ENCODE peak calls at places on chromosomes 7 and 10, in eight cellular contexts. A, R, B, F, K, W, C and J are unnamed samples.

GRCh38 chr10:17703706-17704105 is 48.3 kb upstream of the TMEM236 start:
- DNase-seq in A (no peak), R (no peak), B (no peak), F (no peak), K (no peak), W (no peak), C (no peak), J (no peak)

GRCh38 chr7:74020396-74020795 is 7.6 kb upstream of the ELN start:
- DNase-seq in A (no peak), R (no peak), B (no peak), F (peak; percentile 41), K (no peak), W (no peak), C (no peak), J (no peak)

GRCh38 chr7:149886018-149886416 is 12.2 kb downstream of the ATP6V0E2 start:
- DNase-seq in A (no peak), R (no peak), B (no peak), F (no peak), K (no peak), W (no peak), C (no peak), J (no peak)

GRCh38 chr7:52842192-52842900 is 193.1 kb upstream of the POM121L12 start:
- DNase-seq in A (no peak), R (no peak), B (no peak), F (no peak), K (no peak), W (no peak), C (no peak), J (no peak)

GRCh38 chr7:139737221-139738100 is 40.3 kb downstream of the HIPK2 start:
- DNase-seq in A (no peak), R (no peak), B (no peak), F (no peak), K (no peak), W (no peak), C (no peak), J (no peak)

GRCh38 chr7:97004931-97005763 is at the start of gene DLX6:
- DNase-seq in A (no peak), R (no peak), B (no peak), F (no peak), K (peak; percentile 77), W (no peak), C (no peak), J (no peak)

GRCh38 chr10:75226656-75227055 is 9.1 kb downstream of the COMTD1 start:
- DNase-seq in A (no peak), R (no peak), B (no peak), F (no peak), K (no peak), W (no peak), C (no peak), J (no peak)

GRCh38 chr10:114879541-114880158 is 58.1 kb downstream of the FHIP2A start:
- DNase-seq in A (peak; percentile 14), R (peak; percentile 34), B (peak; percentile 19), F (peak; percentile 22), K (no peak), W (peak; percentile 53), C (no peak), J (no peak)

GRCh38 chr10:106571216-106571954 is 593.1 kb downstream of the SORCS1 start:
- DNase-seq in A (peak; percentile 13), R (no peak), B (no peak), F (peak; percentile 65), K (no peak), W (no peak), C (no peak), J (no peak)
- TF ChIP-seq CTCF in A (peak; percentile 19), R (peak; percentile 45), B (peak; percentile 47), F (peak; percentile 88), K (peak; percentile 22), W (peak; percentile 37), C (peak; percentile 61), J (no peak)

GRCh38 chr10:35613597-35614226 is 8.6 kb downstream of the GJD4 start:
- DNase-seq in A (no peak), R (no peak), B (no peak), F (peak; percentile 11), K (no peak), W (no peak), C (no peak), J (no peak)

GRCh38 chr10:35612385-35613106 is 7.4 kb downstream of the GJD4 start:
- DNase-seq in A (no peak), R (no peak), B (no peak), F (no peak), K (no peak), W (no peak), C (no peak), J (no peak)

GRCh38 chr10:35614312-35614711 is 9.2 kb downstream of the GJD4 start:
- DNase-seq in A (no peak), R (no peak), B (no peak), F (no peak), K (no peak), W (no peak), C (no peak), J (no peak)

GRCh38 chr10:35613107-35613440 is 7.9 kb downstream of the GJD4 start:
- DNase-seq in A (no peak), R (no peak), B (no peak), F (no peak), K (no peak), W (no peak), C (no peak), J (no peak)

GRCh38 chr10:35611750-35612149 is 6.6 kb downstream of the GJD4 start:
- DNase-seq in A (no peak), R (no peak), B (no peak), F (no peak), K (no peak), W (no peak), C (no peak), J (no peak)
- TF ChIP-seq CTCF in A (no peak), R (no peak), B (no peak), F (peak; percentile 21), K (no peak), W (no peak), C (peak; percentile 22), J (no peak)

DNA sequence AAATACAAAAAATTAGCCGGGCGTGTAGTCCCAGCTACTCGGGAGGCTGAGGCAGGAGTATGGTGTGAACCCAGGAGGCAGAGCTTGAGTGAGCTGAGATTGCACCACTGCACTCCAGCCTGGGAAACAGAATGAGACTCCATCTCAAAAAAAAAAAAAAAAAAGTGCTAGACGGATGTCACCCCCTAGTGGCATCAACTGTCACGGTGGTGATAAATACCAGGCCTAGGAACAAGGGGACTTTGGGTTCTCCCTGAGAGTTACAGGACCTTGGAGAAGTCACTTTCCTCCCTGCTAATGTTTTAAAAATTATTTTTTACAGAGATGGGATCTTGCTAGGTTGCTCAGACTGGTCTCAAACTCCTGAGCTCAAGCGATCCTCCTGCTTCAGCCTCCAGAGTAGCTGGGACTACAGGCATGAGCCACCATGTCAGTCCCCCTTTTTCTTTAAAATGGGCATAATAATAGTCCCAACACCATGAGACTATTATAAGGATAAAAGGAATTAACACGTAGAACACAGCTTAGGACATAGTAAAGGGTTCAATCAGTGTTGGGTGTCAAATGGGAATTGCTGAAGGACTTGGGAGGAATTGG is 2.6 kb upstream of the TMEM130 start:
- DNase-seq in A (no peak), R (no peak), B (no peak), F (peak; percentile 16), K (no peak), W (no peak), C (no peak), J (no peak)
- TF ChIP-seq CTCF in A (no peak), R (no peak), B (peak; percentile 33), F (peak; percentile 75), K (no peak), W (peak; percentile 24), C (peak; percentile 36), J (peak; percentile 19)

GRCh38 chr7:134646425-134647305 is at the start of gene BPGM:
- DNase-seq in A (peak; percentile 99), R (peak; percentile 99), B (peak; percentile 93), F (peak; percentile 100), K (peak; percentile 95), W (peak; percentile 95), C (peak; percentile 100), J (peak; percentile 94)
- TF ChIP-seq CTCF in A (peak; percentile 27), R (no peak), B (peak; percentile 19), F (no peak), K (no peak), W (peak; percentile 48), C (peak; percentile 32), J (no peak)

GRCh38 chr10:112307631-112308502 is 24.7 kb downstream of the TECTB start:
- DNase-seq in A (no peak), R (peak; percentile 35), B (no peak), F (peak; percentile 40), K (no peak), W (peak; percentile 76), C (no peak), J (no peak)
- TF ChIP-seq CTCF in A (peak; percentile 27), R (peak; percentile 63), B (peak; percentile 67), F (peak; percentile 95), K (peak; percentile 57), W (peak; percentile 84), C (peak; percentile 83), J (peak; percentile 51)

GRCh38 chr7:153152786-153153185 is 393.2 kb downstream of the ACTR3B start:
- DNase-seq in A (no peak), R (no peak), B (no peak), F (no peak), K (no peak), W (no peak), C (no peak), J (no peak)
- TF ChIP-seq CTCF in A (no peak), R (no peak), B (no peak), F (no peak), K (no peak), W (no peak), C (no peak), J (no peak)

GRCh38 chr10:44978570-44979280 is at the start of gene DEPP1:
- DNase-seq in A (peak; percentile 93), R (peak; percentile 99), B (peak; percentile 90), F (no peak), K (peak; percentile 82), W (peak; percentile 56), C (no peak), J (no peak)
- TF ChIP-seq CTCF in A (peak; percentile 33), R (peak; percentile 54), B (no peak), F (no peak), K (no peak), W (no peak), C (no peak), J (no peak)

DNA sequence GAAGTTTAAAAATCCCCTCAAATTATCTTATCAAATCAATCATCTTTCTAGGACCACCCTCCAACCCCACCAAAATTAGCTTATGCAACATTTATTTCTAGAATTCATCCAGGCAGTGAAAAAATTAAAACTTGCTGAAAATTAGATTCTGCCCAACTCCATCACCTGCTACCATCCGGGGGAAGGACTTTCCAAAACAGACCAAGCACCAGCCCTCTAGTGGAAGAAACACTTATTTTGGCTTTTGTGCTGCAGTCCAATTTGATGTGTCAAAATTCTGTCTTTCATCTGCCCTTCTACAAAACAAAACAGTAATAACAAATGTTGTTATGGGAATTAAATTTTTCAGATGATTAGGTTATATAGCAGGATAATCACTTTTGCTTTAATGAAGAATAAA is 35.1 kb downstream of the GCC1 start:
- DNase-seq in A (no peak), R (no peak), B (no peak), F (no peak), K (no peak), W (no peak), C (no peak), J (no peak)
- TF ChIP-seq CTCF in A (no peak), R (no peak), B (no peak), F (peak; percentile 60), K (peak; percentile 26), W (no peak), C (peak; percentile 28), J (no peak)